ENCODE peak calls at places on chromosomes 13 and 19, in six cellular contexts. One of them, this sample, is unnamed. For H3K27me3, the result is how much of the 10 kb centered on the place peaks cover.

GRCh38 chr19:44689290-44690130 is 9.4 kb upstream of the CEACAM16 start:
- DNase-seq in tibial nerve: peak
- DNase-seq in stomach: peak
- DNase-seq in IMR-90: peak
- DNase-seq in HCT116: peak
- DNase-seq in endothelial cell of umbilical vein: peak
- DNase-seq in this sample: peak

GRCh38 chr19:46533085-46534081 is 37.7 kb upstream of the PNMA8B start:
- DNase-seq in tibial nerve: no peak
- DNase-seq in stomach: no peak
- DNase-seq in IMR-90: no peak
- DNase-seq in HCT116: no peak
- DNase-seq in endothelial cell of umbilical vein: no peak
- DNase-seq in this sample: no peak

GRCh38 chr19:48237057-48237456 is 18.7 kb downstream of the CARD8 start:
- DNase-seq in tibial nerve: no peak
- DNase-seq in stomach: no peak
- DNase-seq in IMR-90: no peak
- DNase-seq in HCT116: no peak
- DNase-seq in endothelial cell of umbilical vein: no peak
- DNase-seq in this sample: no peak

GRCh38 chr13:39530996-39531395 is 72.0 kb downstream of the LHFPL6 start:
- DNase-seq in tibial nerve: no peak
- DNase-seq in stomach: no peak
- DNase-seq in IMR-90: peak
- DNase-seq in HCT116: no peak
- DNase-seq in endothelial cell of umbilical vein: no peak
- DNase-seq in this sample: no peak

GRCh38 chr13:71876648-71877279 is 9.8 kb upstream of the DACH1 start:
- DNase-seq in tibial nerve: no peak
- DNase-seq in stomach: no peak
- DNase-seq in IMR-90: no peak
- DNase-seq in HCT116: no peak
- DNase-seq in endothelial cell of umbilical vein: no peak
- DNase-seq in this sample: no peak

GRCh38 chr13:29861694-29862110 is 11.3 kb upstream of the UBL3 start:
- DNase-seq in tibial nerve: no peak
- DNase-seq in stomach: no peak
- DNase-seq in IMR-90: peak
- DNase-seq in HCT116: no peak
- DNase-seq in endothelial cell of umbilical vein: no peak
- DNase-seq in this sample: no peak

GRCh38 chr13:109156181-109156935 is 526.9 kb downstream of the MYO16 start:
- DNase-seq in tibial nerve: no peak
- DNase-seq in stomach: no peak
- DNase-seq in IMR-90: peak
- DNase-seq in HCT116: no peak
- DNase-seq in endothelial cell of umbilical vein: peak
- DNase-seq in this sample: no peak

GRCh38 chr13:34939771-34940170 is 2.3 kb upstream of the NBEA start:
- DNase-seq in tibial nerve: no peak
- DNase-seq in stomach: no peak
- DNase-seq in IMR-90: no peak
- DNase-seq in HCT116: no peak
- DNase-seq in endothelial cell of umbilical vein: no peak
- DNase-seq in this sample: no peak

GRCh38 chr13:69809152-69809551 is 298.5 kb upstream of the ATXN8OS start:
- DNase-seq in tibial nerve: no peak
- DNase-seq in stomach: no peak
- DNase-seq in IMR-90: no peak
- DNase-seq in HCT116: no peak
- DNase-seq in endothelial cell of umbilical vein: no peak
- DNase-seq in this sample: no peak

GRCh38 chr13:48121733-48122132 is 26.8 kb upstream of the MED4 start:
- DNase-seq in tibial nerve: no peak
- DNase-seq in stomach: no peak
- DNase-seq in IMR-90: no peak
- DNase-seq in HCT116: no peak
- DNase-seq in endothelial cell of umbilical vein: no peak
- DNase-seq in this sample: no peak

GRCh38 chr19:43407416-43408005 is 7.2 kb upstream of the TEX101 start:
- DNase-seq in tibial nerve: no peak
- DNase-seq in stomach: no peak
- DNase-seq in IMR-90: no peak
- DNase-seq in HCT116: no peak
- DNase-seq in endothelial cell of umbilical vein: no peak
- DNase-seq in this sample: no peak

GRCh38 chr13:69857188-69857821 is 250.3 kb upstream of the ATXN8OS start:
- DNase-seq in tibial nerve: no peak
- DNase-seq in stomach: no peak
- DNase-seq in IMR-90: peak
- DNase-seq in HCT116: peak
- DNase-seq in endothelial cell of umbilical vein: peak
- DNase-seq in this sample: no peak

GRCh38 chr19:12913871-12914690 is 5.0 kb downstream of the SYCE2 start:
- DNase-seq in tibial nerve: no peak
- DNase-seq in stomach: no peak
- DNase-seq in IMR-90: no peak
- DNase-seq in HCT116: no peak
- DNase-seq in endothelial cell of umbilical vein: no peak
- DNase-seq in this sample: peak

GRCh38 chr13:39072842-39073241 is 34.6 kb downstream of the NHLRC3 start:
- DNase-seq in tibial nerve: no peak
- DNase-seq in stomach: no peak
- DNase-seq in IMR-90: no peak
- DNase-seq in HCT116: no peak
- DNase-seq in endothelial cell of umbilical vein: no peak
- DNase-seq in this sample: no peak

GRCh38 chr19:55084416-55084815 is 8.7 kb downstream of the EPS8L1 start:
- DNase-seq in tibial nerve: no peak
- DNase-seq in stomach: no peak
- DNase-seq in IMR-90: no peak
- DNase-seq in HCT116: no peak
- DNase-seq in endothelial cell of umbilical vein: no peak
- DNase-seq in this sample: no peak

GRCh38 chr19:14968247-14968646 is 11.4 kb downstream of the SLC1A6 start:
- DNase-seq in tibial nerve: no peak
- DNase-seq in stomach: no peak
- DNase-seq in IMR-90: no peak
- DNase-seq in HCT116: no peak
- DNase-seq in endothelial cell of umbilical vein: no peak
- DNase-seq in this sample: no peak

GRCh38 chr19:21210037-21210621 is 68.3 kb downstream of the ZNF431 start:
- DNase-seq in tibial nerve: no peak
- DNase-seq in stomach: no peak
- DNase-seq in IMR-90: no peak
- DNase-seq in HCT116: no peak
- DNase-seq in endothelial cell of umbilical vein: no peak
- DNase-seq in this sample: no peak

GRCh38 chr19:39645800-39646411 is 9.8 kb upstream of the LGALS16 start:
- DNase-seq in tibial nerve: no peak
- DNase-seq in stomach: no peak
- DNase-seq in IMR-90: peak
- DNase-seq in HCT116: no peak
- DNase-seq in endothelial cell of umbilical vein: peak
- DNase-seq in this sample: no peak

GRCh38 chr19:11035441-11036377 is 53.6 kb upstream of the LDLR start:
- DNase-seq in tibial nerve: peak
- DNase-seq in stomach: peak
- DNase-seq in IMR-90: peak
- DNase-seq in HCT116: peak
- DNase-seq in endothelial cell of umbilical vein: peak
- DNase-seq in this sample: peak
- TF ChIP-seq POLR2A in tibial nerve: no peak
- TF ChIP-seq POLR2A in stomach: no peak
- TF ChIP-seq POLR2A in IMR-90: no peak
- TF ChIP-seq POLR2A in HCT116: no peak
- TF ChIP-seq POLR2A in endothelial cell of umbilical vein: no peak
- TF ChIP-seq POLR2A in this sample: no peak

GRCh38 chr13:49679244-49679643 is 12.0 kb downstream of the EBPL start:
- DNase-seq in tibial nerve: no peak
- DNase-seq in stomach: peak
- DNase-seq in IMR-90: peak
- DNase-seq in HCT116: no peak
- DNase-seq in endothelial cell of umbilical vein: peak
- DNase-seq in this sample: no peak
- TF ChIP-seq CTCF in tibial nerve: no peak
- TF ChIP-seq CTCF in stomach: peak
- TF ChIP-seq CTCF in IMR-90: peak
- TF ChIP-seq CTCF in HCT116: peak
- TF ChIP-seq CTCF in endothelial cell of umbilical vein: no peak
- TF ChIP-seq CTCF in this sample: no peak

GRCh38 chr13:53198017-53198416 is 169.4 kb downstream of the OLFM4 start:
- DNase-seq in tibial nerve: no peak
- DNase-seq in stomach: no peak
- DNase-seq in IMR-90: no peak
- DNase-seq in HCT116: no peak
- DNase-seq in endothelial cell of umbilical vein: no peak
- DNase-seq in this sample: no peak
- H3K27me3 ChIP-seq in tibial nerve: under half
- H3K27me3 ChIP-seq in stomach: under half
- H3K27me3 ChIP-seq in IMR-90: under half
- H3K27me3 ChIP-seq in HCT116: under half
- H3K27me3 ChIP-seq in endothelial cell of umbilical vein: under half
- H3K27me3 ChIP-seq in this sample: under half

GRCh38 chr19:34731964-34732363 is 2.1 kb upstream of the ZNF181 start:
- DNase-seq in tibial nerve: no peak
- DNase-seq in stomach: no peak
- DNase-seq in IMR-90: no peak
- DNase-seq in HCT116: no peak
- DNase-seq in endothelial cell of umbilical vein: no peak
- DNase-seq in this sample: no peak

GRCh38 chr19:34734601-34735103 is 609 bp downstream of the ZNF181 start:
- DNase-seq in tibial nerve: no peak
- DNase-seq in stomach: no peak
- DNase-seq in IMR-90: no peak
- DNase-seq in HCT116: no peak
- DNase-seq in endothelial cell of umbilical vein: no peak
- DNase-seq in this sample: no peak

GRCh38 chr19:34733826-34734600 is at the start of gene ZNF181:
- DNase-seq in tibial nerve: peak
- DNase-seq in stomach: peak
- DNase-seq in IMR-90: peak
- DNase-seq in HCT116: peak
- DNase-seq in endothelial cell of umbilical vein: peak
- DNase-seq in this sample: peak

GRCh38 chr19:34732548-34733255 is 1.3 kb upstream of the ZNF181 start:
- DNase-seq in tibial nerve: no peak
- DNase-seq in stomach: no peak
- DNase-seq in IMR-90: no peak
- DNase-seq in HCT116: no peak
- DNase-seq in endothelial cell of umbilical vein: no peak
- DNase-seq in this sample: no peak

DNA sequence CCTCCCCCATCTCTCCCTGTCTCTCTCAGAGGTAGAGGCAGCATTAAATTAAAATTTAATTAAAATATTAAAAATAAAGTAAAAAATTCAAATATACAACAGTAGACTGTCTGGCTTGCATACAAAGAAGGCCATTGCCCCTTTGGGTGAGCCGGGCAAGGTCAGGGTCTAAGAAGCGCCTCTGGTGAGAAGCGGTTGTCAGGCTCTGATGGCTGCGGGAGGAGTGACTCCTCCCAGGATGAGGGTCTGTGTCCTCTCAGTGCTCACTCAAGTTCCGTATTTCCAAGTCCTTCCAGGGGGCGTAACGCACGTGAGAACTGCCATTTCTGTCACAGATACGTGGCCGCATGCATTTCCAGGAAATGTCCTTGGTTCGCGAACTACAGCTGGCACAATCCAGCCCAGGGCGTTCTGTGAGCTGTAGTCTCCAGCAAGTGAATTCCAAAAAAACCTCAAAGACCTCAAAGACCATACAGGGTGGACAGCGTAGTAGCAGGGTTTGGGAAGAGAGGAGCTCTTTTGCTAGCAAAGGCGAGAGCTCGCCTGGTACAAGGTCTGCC is 697 bp upstream of the ZNF181 start:
- DNase-seq in tibial nerve: peak
- DNase-seq in stomach: no peak
- DNase-seq in IMR-90: no peak
- DNase-seq in HCT116: no peak
- DNase-seq in endothelial cell of umbilical vein: no peak
- DNase-seq in this sample: peak
- TF ChIP-seq POLR2A in tibial nerve: no peak
- TF ChIP-seq POLR2A in stomach: no peak
- TF ChIP-seq POLR2A in IMR-90: no peak
- TF ChIP-seq POLR2A in HCT116: peak
- TF ChIP-seq POLR2A in endothelial cell of umbilical vein: no peak
- TF ChIP-seq POLR2A in this sample: peak

GRCh38 chr13:94749162-94749561 is 36.8 kb upstream of the SOX21 start:
- DNase-seq in tibial nerve: no peak
- DNase-seq in stomach: no peak
- DNase-seq in IMR-90: no peak
- DNase-seq in HCT116: no peak
- DNase-seq in endothelial cell of umbilical vein: no peak
- DNase-seq in this sample: no peak
- TF ChIP-seq CTCF in tibial nerve: no peak
- TF ChIP-seq CTCF in stomach: no peak
- TF ChIP-seq CTCF in IMR-90: no peak
- TF ChIP-seq CTCF in HCT116: no peak
- TF ChIP-seq CTCF in endothelial cell of umbilical vein: no peak
- TF ChIP-seq CTCF in this sample: no peak

GRCh38 chr19:1782501-1782900 is 29.2 kb downstream of the ONECUT3 start:
- DNase-seq in tibial nerve: no peak
- DNase-seq in stomach: no peak
- DNase-seq in IMR-90: no peak
- DNase-seq in HCT116: no peak
- DNase-seq in endothelial cell of umbilical vein: no peak
- DNase-seq in this sample: no peak
- H3K27me3 ChIP-seq in tibial nerve: under half
- H3K27me3 ChIP-seq in stomach: under half
- H3K27me3 ChIP-seq in IMR-90: under half
- H3K27me3 ChIP-seq in HCT116: under half
- H3K27me3 ChIP-seq in endothelial cell of umbilical vein: under half
- H3K27me3 ChIP-seq in this sample: under half

GRCh38 chr19:3977242-3978143 is 6.6 kb upstream of the DAPK3 start:
- DNase-seq in tibial nerve: no peak
- DNase-seq in stomach: no peak
- DNase-seq in IMR-90: no peak
- DNase-seq in HCT116: no peak
- DNase-seq in endothelial cell of umbilical vein: no peak
- DNase-seq in this sample: no peak

GRCh38 chr19:3976495-3977241 is 5.8 kb upstream of the DAPK3 start:
- DNase-seq in tibial nerve: no peak
- DNase-seq in stomach: no peak
- DNase-seq in IMR-90: no peak
- DNase-seq in HCT116: no peak
- DNase-seq in endothelial cell of umbilical vein: no peak
- DNase-seq in this sample: no peak

GRCh38 chr19:3975144-3975543 is 4.2 kb upstream of the DAPK3 start:
- DNase-seq in tibial nerve: no peak
- DNase-seq in stomach: no peak
- DNase-seq in IMR-90: no peak
- DNase-seq in HCT116: no peak
- DNase-seq in endothelial cell of umbilical vein: no peak
- DNase-seq in this sample: no peak

GRCh38 chr19:3978145-3978544 is 7.1 kb downstream of the EEF2 start:
- DNase-seq in tibial nerve: no peak
- DNase-seq in stomach: no peak
- DNase-seq in IMR-90: no peak
- DNase-seq in HCT116: no peak
- DNase-seq in endothelial cell of umbilical vein: no peak
- DNase-seq in this sample: no peak

GRCh38 chr19:3975637-3976087 is 4.8 kb upstream of the DAPK3 start:
- DNase-seq in tibial nerve: no peak
- DNase-seq in stomach: no peak
- DNase-seq in IMR-90: no peak
- DNase-seq in HCT116: no peak
- DNase-seq in endothelial cell of umbilical vein: no peak
- DNase-seq in this sample: no peak
- TF ChIP-seq POLR2A in tibial nerve: no peak
- TF ChIP-seq POLR2A in stomach: no peak
- TF ChIP-seq POLR2A in IMR-90: peak
- TF ChIP-seq POLR2A in HCT116: no peak
- TF ChIP-seq POLR2A in endothelial cell of umbilical vein: no peak
- TF ChIP-seq POLR2A in this sample: no peak

This sample was measured in Peyer's patch.